ENCODE peak calls at places on chromosomes 2 and 18, in eight cellular contexts. M, O, V, R, U, Y, X and W are unnamed samples.

GRCh38 chr2:8477511-8478132 is 204.2 kb upstream of the ID2 start:
- DNase-seq in X (no peak), O (no peak), M (no peak), U (no peak), Y (peak; percentile 30), R (no peak), V (no peak), W (peak; percentile 18)

GRCh38 chr2:226560325-226560724 is 239.3 kb downstream of the IRS1 start:
- DNase-seq in O (no peak), Y (no peak), R (no peak), X (no peak), U (no peak), M (no peak), V (no peak), W (no peak)

GRCh38 chr2:127081826-127082633 is 24.9 kb downstream of the BIN1 start:
- DNase-seq in O (no peak), R (no peak), Y (no peak), U (no peak), V (no peak), M (no peak), X (no peak), W (no peak)

GRCh38 chr2:102116675-102117471 is 25.7 kb upstream of the IL1R1 start:
- DNase-seq in U (peak; percentile 56), Y (no peak), V (no peak), O (no peak), X (no peak), M (no peak), R (no peak), W (no peak)

GRCh38 chr2:204544961-204545860 is at the start of gene PARD3B:
- DNase-seq in M (peak; percentile 59), X (peak; percentile 83), O (no peak), R (peak; percentile 76), U (peak; percentile 37), Y (peak; percentile 74), V (peak; percentile 45), W (peak; percentile 88)

GRCh38 chr18:27991391-27991790 is 185.5 kb downstream of the CDH2 start:
- DNase-seq in V (no peak), Y (no peak), X (no peak), R (no peak), M (no peak), U (no peak), O (no peak), W (no peak)

GRCh38 chr2:41410011-41410410 is 637.8 kb upstream of the PKDCC start:
- DNase-seq in O (no peak), X (no peak), R (no peak), M (no peak), U (no peak), V (no peak), Y (peak; percentile 42), W (no peak)

GRCh38 chr18:1488957-1489356 is 584.3 kb downstream of the ADCYAP1 start:
- DNase-seq in R (no peak), X (no peak), O (no peak), V (no peak), Y (no peak), U (no peak), M (no peak), W (no peak)

GRCh38 chr2:157307021-157307420 is 18.6 kb downstream of the ERMN start:
- DNase-seq in M (no peak), V (no peak), Y (peak; percentile 12), R (no peak), X (no peak), U (no peak), O (no peak), W (no peak)

GRCh38 chr2:147275943-147276342 is 568.9 kb upstream of the ACVR2A start:
- DNase-seq in Y (peak; percentile 21), M (no peak), R (no peak), U (no peak), V (no peak), X (no peak), O (peak; percentile 7), W (no peak)

GRCh38 chr18:77087391-77088141 is 45.0 kb downstream of the MBP start:
- DNase-seq in M (peak; percentile 37), V (no peak), Y (no peak), X (no peak), R (peak; percentile 59), O (no peak), U (peak; percentile 58), W (peak; percentile 25)

GRCh38 chr2:204483497-204484164 is 61.6 kb upstream of the PARD3B start:
- DNase-seq in M (no peak), U (no peak), R (no peak), Y (peak; percentile 23), V (no peak), O (no peak), X (no peak), W (no peak)

GRCh38 chr18:63336366-63337099 is 17.0 kb upstream of the BCL2 start:
- DNase-seq in M (no peak), O (no peak), R (no peak), Y (peak; percentile 93), V (no peak), U (no peak), X (no peak), W (peak; percentile 95)

GRCh38 chr2:187497858-187498463 is 49.9 kb upstream of the CALCRL start:
- DNase-seq in O (no peak), M (no peak), U (no peak), Y (peak; percentile 64), X (peak; percentile 6), V (no peak), R (no peak), W (peak; percentile 73)

GRCh38 chr2:86703704-86704370 is 16.3 kb upstream of the RMND5A start:
- DNase-seq in O (no peak), R (peak; percentile 78), X (peak; percentile 48), Y (peak; percentile 97), M (no peak), U (peak; percentile 57), V (no peak), W (peak; percentile 93)

GRCh38 chr18:29430416-29430815 is 1253.5 kb upstream of the CDH2 start:
- DNase-seq in Y (peak; percentile 4), U (no peak), R (no peak), O (no peak), M (no peak), V (no peak), X (no peak), W (no peak)

GRCh38 chr2:102708847-102709559 is 52.8 kb upstream of the TMEM182 start:
- DNase-seq in U (no peak), X (peak; percentile 5), R (no peak), V (no peak), M (no peak), O (no peak), Y (peak; percentile 90), W (peak; percentile 30)

GRCh38 chr2:74089816-74090745 is 57.6 kb downstream of the BOLA3 start:
- DNase-seq in X (no peak), Y (no peak), O (no peak), R (no peak), M (no peak), U (no peak), V (no peak), W (no peak)

GRCh38 chr2:38528008-38528442 is 74.7 kb downstream of the HNRNPLL start:
- DNase-seq in O (no peak), Y (peak; percentile 73), R (no peak), U (peak; percentile 33), X (peak; percentile 63), V (no peak), M (no peak), W (peak; percentile 75)

GRCh38 chr18:52175406-52175805 is 164.6 kb upstream of the DCC start:
- DNase-seq in Y (no peak), O (no peak), X (no peak), U (no peak), M (no peak), V (no peak), R (no peak), W (no peak)

GRCh38 chr2:75562513-75562864 is 1.8 kb upstream of the EVA1A start:
- DNase-seq in U (no peak), R (no peak), M (no peak), V (no peak), X (peak; percentile 30), O (no peak), Y (no peak), W (no peak)

GRCh38 chr2:226364217-226364616 is 435.4 kb downstream of the IRS1 start:
- DNase-seq in R (no peak), O (no peak), V (no peak), M (no peak), Y (no peak), U (no peak), X (no peak), W (no peak)

GRCh38 chr2:32746554-32747133 is 118.8 kb downstream of the TTC27 start:
- DNase-seq in V (no peak), R (no peak), Y (no peak), M (no peak), X (no peak), O (no peak), U (no peak), W (peak; percentile 5)

GRCh38 chr2:134139615-134140014 is 114.3 kb upstream of the MGAT5 start:
- DNase-seq in O (no peak), M (no peak), V (no peak), R (peak; percentile 67), Y (peak; percentile 28), X (no peak), U (peak; percentile 70), W (no peak)
- H3K4me1 ChIP-seq in O (peaks cover 9% of the 10 kb centered on the region), M (peaks cover 6% of the 10 kb centered on the region), V (peaks cover 11% of the 10 kb centered on the region), R (peaks cover 25% of the 10 kb centered on the region), Y (peaks cover 41% of the 10 kb centered on the region), X (peaks cover 8% of the 10 kb centered on the region), U (peaks cover 95% of the 10 kb centered on the region), W (peaks cover 19% of the 10 kb centered on the region)

GRCh38 chr18:9696112-9696511 is 12.0 kb upstream of the RAB31 start:
- DNase-seq in U (no peak), R (no peak), Y (no peak), V (no peak), O (no peak), M (no peak), X (no peak), W (no peak)
- H3K4me3 ChIP-seq in U (no peak overlapping the region), R (no peak overlapping the region), Y (no peak overlapping the region), V (no peak overlapping the region), O (no peak overlapping the region), M (no peak overlapping the region), X (no peak overlapping the region), W (peak overlapping the region; percentile 68)

DNA sequence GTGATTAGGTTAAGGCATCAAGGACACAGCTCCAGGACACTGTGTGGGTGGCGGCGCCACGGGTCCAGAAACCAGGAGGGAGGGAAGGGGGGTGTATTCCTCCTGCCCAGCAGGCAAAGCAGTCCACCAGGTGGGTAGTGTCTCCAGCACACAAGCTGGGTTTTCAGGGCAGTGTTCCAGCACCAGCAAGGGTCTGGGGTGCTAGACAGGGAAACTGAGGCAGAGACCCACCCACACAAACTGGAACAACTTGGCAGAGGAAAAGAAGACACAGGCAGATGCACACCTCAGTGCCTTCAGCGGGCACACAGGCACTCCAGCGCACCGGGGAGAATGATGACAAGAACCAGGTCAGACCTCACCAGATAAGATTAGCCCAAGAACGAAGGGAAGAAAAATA is 28.4 kb upstream of the GNAL start:
- DNase-seq in M (no peak), R (no peak), O (no peak), X (no peak), V (no peak), Y (no peak), U (no peak), W (no peak)
- H3K27me3 ChIP-seq in M (no peaks in the 10 kb centered on the region), R (no peaks in the 10 kb centered on the region), O (no peaks in the 10 kb centered on the region), X (peaks cover 27% of the 10 kb centered on the region), V (no peaks in the 10 kb centered on the region), Y (peaks cover 93% of the 10 kb centered on the region), U (no peaks in the 10 kb centered on the region), W (peaks cover 76% of the 10 kb centered on the region)

DNA sequence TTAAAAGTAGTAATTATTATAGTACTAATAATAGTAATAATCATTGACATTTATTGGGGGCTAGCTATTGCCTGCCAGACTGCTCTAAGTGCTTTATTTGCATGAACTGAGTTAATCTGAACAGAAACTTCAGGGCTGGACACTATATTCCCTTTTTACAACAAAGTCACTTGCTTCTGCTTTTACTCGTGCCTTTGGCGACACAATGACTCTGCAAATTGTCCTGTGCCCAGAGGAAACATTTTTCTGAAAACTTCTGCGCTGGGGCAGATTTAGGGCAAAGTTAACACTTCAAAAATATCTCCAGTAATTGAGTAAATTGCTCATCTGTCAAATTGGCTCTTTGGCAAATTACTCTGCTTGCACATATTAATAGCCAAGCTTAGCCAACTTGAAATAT is 36.5 kb downstream of the BMP10 start:
- DNase-seq in Y (no peak), V (no peak), R (no peak), O (no peak), X (no peak), U (no peak), M (no peak), W (no peak)
- H3K4me1 ChIP-seq in Y (peaks cover 14% of the 10 kb centered on the region), V (peaks cover 29% of the 10 kb centered on the region), R (no peaks in the 10 kb centered on the region), O (no peaks in the 10 kb centered on the region), X (peaks cover 20% of the 10 kb centered on the region), U (peaks cover 39% of the 10 kb centered on the region), M (no peaks in the 10 kb centered on the region), W (peaks cover 29% of the 10 kb centered on the region)